ENCODE peak calls at places on chromosomes 16 and 17, in six cellular contexts. U is PC-3, R is hepatocyte, B is K562, Z is PC-9, G is GM23248. L is an unnamed sample.

GRCh38 chr17:14745122-14745521 is 444.2 kb downstream of the HS3ST3B1 start:
- DNase-seq in U (peak; percentile 71), R (no peak), B (no peak), Z (peak; percentile 36), G (peak; percentile 73), L (no peak)

GRCh38 chr17:36027776-36028175 is 10.0 kb upstream of the CCL23 start:
- DNase-seq in U (no peak), R (no peak), B (no peak), Z (no peak), G (no peak), L (no peak)

GRCh38 chr16:65195998-65196397 is 74.1 kb upstream of the CDH11 start:
- DNase-seq in U (peak; percentile 47), R (peak; percentile 15), B (no peak), Z (no peak), G (no peak), L (no peak)

GRCh38 chr17:10177921-10178788 is 20.3 kb downstream of the GAS7 start:
- DNase-seq in U (no peak), R (peak; percentile 51), B (no peak), Z (no peak), G (peak; percentile 96), L (no peak)

GRCh38 chr16:48542966-48543365 is 67.0 kb downstream of the N4BP1 start:
- DNase-seq in U (no peak), R (no peak), B (no peak), Z (no peak), G (no peak), L (no peak)

GRCh38 chr17:73957564-73957963 is 245.9 kb upstream of the RPL38 start:
- DNase-seq in U (no peak), R (no peak), B (no peak), Z (no peak), G (no peak), L (no peak)

GRCh38 chr16:68272501-68273209 is 8.3 kb downstream of the SLC7A6 start:
- DNase-seq in U (no peak), R (no peak), B (no peak), Z (no peak), G (no peak), L (no peak)

GRCh38 chr16:75532142-75532765 is 3.7 kb downstream of the CHST5 start:
- DNase-seq in U (no peak), R (no peak), B (no peak), Z (no peak), G (no peak), L (no peak)

GRCh38 chr17:51059781-51060180 is 60.9 kb downstream of the SPAG9 start:
- DNase-seq in U (peak; percentile 65), R (no peak), B (no peak), Z (peak; percentile 63), G (peak; percentile 58), L (no peak)

GRCh38 chr16:57118461-57119084 is 26.2 kb downstream of the CPNE2 start:
- DNase-seq in U (no peak), R (no peak), B (no peak), Z (no peak), G (no peak), L (no peak)

GRCh38 chr17:61490540-61490975 is 38.3 kb downstream of the TBX4 start:
- DNase-seq in U (peak; percentile 67), R (peak; percentile 79), B (no peak), Z (peak; percentile 77), G (peak; percentile 93), L (no peak)

GRCh38 chr17:58337600-58338453 is 9.2 kb upstream of the TSPOAP1 start:
- DNase-seq in U (no peak), R (peak; percentile 43), B (peak; percentile 96), Z (no peak), G (peak; percentile 87), L (no peak)

GRCh38 chr16:4140652-4141051 is 24.4 kb upstream of the ADCY9 start:
- DNase-seq in U (no peak), R (no peak), B (no peak), Z (no peak), G (no peak), L (no peak)

GRCh38 chr17:82866521-82867214 is 26.8 kb upstream of the ZNF750 start:
- DNase-seq in U (no peak), R (peak; percentile 58), B (peak; percentile 15), Z (no peak), G (peak; percentile 91), L (no peak)

GRCh38 chr17:64411999-64412771 is 21.5 kb upstream of the PECAM1 start:
- DNase-seq in U (no peak), R (peak; percentile 52), B (no peak), Z (no peak), G (peak; percentile 39), L (no peak)

GRCh38 chr17:17072546-17072945 is 30.3 kb downstream of the MPRIP start:
- DNase-seq in U (no peak), R (no peak), B (no peak), Z (no peak), G (no peak), L (no peak)

GRCh38 chr17:18116078-18116477 is 7.5 kb downstream of the MYO15A start:
- DNase-seq in U (no peak), R (no peak), B (no peak), Z (no peak), G (no peak), L (no peak)

GRCh38 chr16:67163903-67164558 is 514 bp upstream of the HSF4 start:
- DNase-seq in U (no peak), R (no peak), B (no peak), Z (peak; percentile 32), G (no peak), L (no peak)

GRCh38 chr17:57706761-57707160 is 38.3 kb downstream of the CCDC182 start:
- DNase-seq in U (no peak), R (no peak), B (no peak), Z (no peak), G (no peak), L (no peak)

GRCh38 chr16:79847101-79847500 is 246.6 kb upstream of the MAF start:
- DNase-seq in U (no peak), R (no peak), B (no peak), Z (no peak), G (no peak), L (no peak)

GRCh38 chr16:89316701-89317100 is 99.2 kb downstream of the ZNF778 start:
- DNase-seq in U (no peak), R (no peak), B (no peak), Z (no peak), G (no peak), L (no peak)

DNA sequence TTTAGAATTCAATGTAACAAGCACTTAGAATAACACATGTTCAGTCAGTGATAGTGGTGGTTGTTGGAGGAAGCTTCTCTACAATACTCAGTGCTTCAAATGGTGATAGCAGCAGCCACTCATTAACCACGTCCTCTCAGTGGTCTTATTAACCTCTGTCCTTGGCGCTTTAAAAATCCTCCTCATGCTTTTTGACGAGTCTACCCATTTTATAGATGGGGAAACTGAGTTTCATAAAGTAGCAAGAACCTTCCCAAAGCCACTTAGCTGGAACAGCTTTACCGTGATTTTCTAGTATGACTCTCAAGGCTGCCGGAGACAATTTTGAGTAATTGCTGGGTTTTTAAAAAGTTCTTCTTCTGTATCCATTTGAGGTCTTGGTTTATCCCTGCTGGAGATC is 47.4 kb downstream of the PLCG2 start:
- DNase-seq in U (no peak), R (no peak), B (no peak), Z (no peak), G (no peak), L (no peak)
- H3K4me1 ChIP-seq in U (no peaks in the 10 kb centered on the region), R (peaks cover 5% of the 10 kb centered on the region), B (no peaks in the 10 kb centered on the region), Z (no peaks in the 10 kb centered on the region), G (no peaks in the 10 kb centered on the region), L (peaks cover 18% of the 10 kb centered on the region)

GRCh38 chr16:46926470-46927225 is 42.5 kb downstream of the GPT2 start:
- DNase-seq in U (no peak), R (no peak), B (no peak), Z (no peak), G (no peak), L (no peak)

GRCh38 chr16:46928811-46929210 is 44.6 kb downstream of the GPT2 start:
- DNase-seq in U (no peak), R (no peak), B (no peak), Z (no peak), G (no peak), L (no peak)

GRCh38 chr16:46929378-46930332 is 43.8 kb downstream of the DNAJA2 start:
- DNase-seq in U (peak; percentile 64), R (peak; percentile 67), B (peak; percentile 79), Z (no peak), G (peak; percentile 66), L (peak; percentile 18)

GRCh38 chr16:46924402-46924801 is 40.2 kb downstream of the GPT2 start:
- DNase-seq in U (no peak), R (no peak), B (no peak), Z (no peak), G (no peak), L (no peak)

DNA sequence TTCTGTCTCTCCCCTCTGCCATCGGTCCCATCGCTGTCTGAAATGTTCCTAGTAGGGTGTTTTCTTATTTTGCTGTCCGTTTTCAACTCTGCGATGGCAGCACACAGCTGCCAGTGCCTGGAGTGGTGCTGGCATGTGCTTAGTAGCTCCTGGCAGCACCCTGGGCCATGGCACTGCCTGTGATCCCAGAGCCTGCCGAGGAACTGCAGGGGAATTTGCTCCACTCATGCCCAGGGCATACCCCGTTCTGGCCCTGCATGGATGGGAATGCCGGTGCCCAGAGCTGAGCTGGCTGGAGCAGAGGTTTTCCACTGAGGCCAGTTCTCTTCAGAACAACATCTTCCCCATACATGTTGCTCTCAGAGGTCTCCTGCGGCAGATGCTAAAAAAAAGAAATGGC is 43.1 kb downstream of the GPT2 start:
- DNase-seq in U (no peak), R (no peak), B (no peak), Z (no peak), G (no peak), L (no peak)
- H3K4me3 ChIP-seq in U (no peak overlapping the region), R (no peak overlapping the region), B (no peak overlapping the region), Z (no peak overlapping the region), G (no peak overlapping the region), L (no peak overlapping the region)

DNA sequence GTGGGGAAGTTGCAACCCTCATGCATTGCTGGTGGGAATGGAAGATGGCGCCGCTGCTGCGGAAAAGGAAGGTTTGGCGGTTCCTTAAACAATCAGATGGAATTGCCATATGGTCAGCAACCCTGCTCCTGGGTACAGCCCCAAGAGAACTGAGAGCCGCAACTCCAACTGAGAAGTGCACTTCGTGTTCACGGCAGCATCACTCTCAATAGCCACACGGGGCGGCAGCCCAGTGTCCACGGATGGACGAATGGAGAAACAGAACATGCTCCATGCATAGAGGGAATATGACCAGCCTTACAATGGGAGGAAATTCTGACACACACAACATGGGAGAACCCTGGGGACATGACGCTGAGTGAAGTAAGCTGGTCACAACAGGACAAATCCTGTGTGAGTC is 193.3 kb downstream of the RBFOX3 start:
- DNase-seq in U (no peak), R (no peak), B (no peak), Z (no peak), G (no peak), L (no peak)
- TF ChIP-seq EZH2 in U (no peak), R (no peak), B (no peak), Z (no peak), G (no peak), L (no peak)

GRCh38 chr16:87955302-87956168 is 4.3 kb downstream of the BANP start:
- DNase-seq in U (no peak), R (no peak), B (peak; percentile 26), Z (peak; percentile 32), G (peak; percentile 75), L (no peak)

GRCh38 chr16:87956771-87957279 is 5.6 kb downstream of the BANP start:
- DNase-seq in U (no peak), R (peak; percentile 42), B (peak; percentile 68), Z (peak; percentile 34), G (peak; percentile 41), L (no peak)

GRCh38 chr16:87954826-87955225 is 3.6 kb downstream of the BANP start:
- DNase-seq in U (no peak), R (no peak), B (no peak), Z (peak; percentile 13), G (no peak), L (no peak)

GRCh38 chr16:87957296-87958069 is 6.2 kb downstream of the BANP start:
- DNase-seq in U (no peak), R (no peak), B (no peak), Z (peak; percentile 13), G (no peak), L (no peak)

GRCh38 chr16:87956169-87956770 is 5.0 kb downstream of the BANP start:
- DNase-seq in U (no peak), R (peak; percentile 67), B (peak; percentile 77), Z (peak; percentile 32), G (peak; percentile 54), L (no peak)
- H3K4me1 ChIP-seq in U (peaks cover 7% of the 10 kb centered on the region), R (peaks cover 26% of the 10 kb centered on the region), B (peaks cover 59% of the 10 kb centered on the region), Z (peaks cover 11% of the 10 kb centered on the region), G (peaks cover 12% of the 10 kb centered on the region), L (peaks cover 7% of the 10 kb centered on the region)